ENCODE peak calls at places on chromosomes 16 and 17, in five cellular contexts. One of them, this sample, is unnamed.
A peak's percentile ranks its signal among the peaks of the same experiment; 100 is the strongest.

GRCh38 chr17:12256380-12256995 is 235.8 kb downstream of the MAP2K4 start:
- DNase-seq in astrocyte of the spinal cord: peak; percentile 69
- DNase-seq in OCI-LY7: peak; percentile 59
- DNase-seq in left ventricle myocardium inferior: no peak
- DNase-seq in transverse colon: peak; percentile 18
- DNase-seq in this sample: no peak

GRCh38 chr16:60031751-60032150 is 1297.6 kb upstream of the GOT2 start:
- DNase-seq in OCI-LY7: no peak
- DNase-seq in astrocyte of the spinal cord: no peak
- DNase-seq in left ventricle myocardium inferior: no peak
- DNase-seq in transverse colon: no peak
- DNase-seq in this sample: no peak

GRCh38 chr16:10338426-10338825 is 47.4 kb upstream of the ATF7IP2 start:
- DNase-seq in astrocyte of the spinal cord: peak; percentile 7
- DNase-seq in transverse colon: no peak
- DNase-seq in left ventricle myocardium inferior: no peak
- DNase-seq in OCI-LY7: no peak
- DNase-seq in this sample: no peak

GRCh38 chr16:22397459-22397858 is 23.0 kb upstream of the CDR2 start:
- DNase-seq in transverse colon: no peak
- DNase-seq in left ventricle myocardium inferior: no peak
- DNase-seq in OCI-LY7: no peak
- DNase-seq in astrocyte of the spinal cord: peak; percentile 91
- DNase-seq in this sample: no peak

GRCh38 chr17:34391241-34391640 is 28.2 kb upstream of the CCL1 start:
- DNase-seq in OCI-LY7: peak; percentile 34
- DNase-seq in astrocyte of the spinal cord: no peak
- DNase-seq in transverse colon: no peak
- DNase-seq in left ventricle myocardium inferior: no peak
- DNase-seq in this sample: no peak

GRCh38 chr16:78727536-78727935 is 628.1 kb downstream of the WWOX start:
- DNase-seq in astrocyte of the spinal cord: no peak
- DNase-seq in left ventricle myocardium inferior: no peak
- DNase-seq in transverse colon: no peak
- DNase-seq in OCI-LY7: no peak
- DNase-seq in this sample: no peak

GRCh38 chr17:81482673-81483072 is 29.9 kb downstream of the ACTG1 start:
- DNase-seq in OCI-LY7: no peak
- DNase-seq in astrocyte of the spinal cord: no peak
- DNase-seq in left ventricle myocardium inferior: no peak
- DNase-seq in transverse colon: no peak
- DNase-seq in this sample: no peak

GRCh38 chr17:40903129-40903847 is 18.2 kb upstream of the KRT20 start:
- DNase-seq in OCI-LY7: no peak
- DNase-seq in astrocyte of the spinal cord: peak; percentile 53
- DNase-seq in transverse colon: peak; percentile 69
- DNase-seq in left ventricle myocardium inferior: no peak
- DNase-seq in this sample: no peak

GRCh38 chr17:39209317-39210092 is 9.4 kb downstream of the RPL19 start:
- DNase-seq in astrocyte of the spinal cord: peak; percentile 43
- DNase-seq in transverse colon: peak; percentile 70
- DNase-seq in OCI-LY7: peak; percentile 70
- DNase-seq in left ventricle myocardium inferior: peak; percentile 69
- DNase-seq in this sample: no peak

GRCh38 chr17:68909066-68909465 is 46.1 kb downstream of the ABCA8 start:
- DNase-seq in transverse colon: peak; percentile 20
- DNase-seq in left ventricle myocardium inferior: no peak
- DNase-seq in astrocyte of the spinal cord: peak; percentile 93
- DNase-seq in OCI-LY7: peak; percentile 20
- DNase-seq in this sample: no peak

GRCh38 chr17:29283496-29283895 is 10.5 kb downstream of the NUFIP2 start:
- DNase-seq in transverse colon: no peak
- DNase-seq in OCI-LY7: peak; percentile 9
- DNase-seq in astrocyte of the spinal cord: no peak
- DNase-seq in left ventricle myocardium inferior: no peak
- DNase-seq in this sample: no peak

GRCh38 chr16:72501739-72502653 is 330.0 kb upstream of the PMFBP1 start:
- DNase-seq in astrocyte of the spinal cord: peak; percentile 83
- DNase-seq in transverse colon: peak; percentile 53
- DNase-seq in OCI-LY7: peak; percentile 60
- DNase-seq in left ventricle myocardium inferior: peak; percentile 29
- DNase-seq in this sample: no peak

GRCh38 chr16:9647981-9648701 is 534.1 kb downstream of the GRIN2A start:
- DNase-seq in transverse colon: no peak
- DNase-seq in OCI-LY7: peak; percentile 22
- DNase-seq in left ventricle myocardium inferior: no peak
- DNase-seq in astrocyte of the spinal cord: no peak
- DNase-seq in this sample: peak; percentile 24

GRCh38 chr16:67963325-67964321 is 4.8 kb downstream of the SLC12A4 start:
- DNase-seq in astrocyte of the spinal cord: no peak
- DNase-seq in OCI-LY7: no peak
- DNase-seq in transverse colon: no peak
- DNase-seq in left ventricle myocardium inferior: no peak
- DNase-seq in this sample: no peak

GRCh38 chr16:10741844-10742243 is 1.8 kb upstream of the NUBP1 start:
- DNase-seq in OCI-LY7: no peak
- DNase-seq in left ventricle myocardium inferior: peak; percentile 76
- DNase-seq in transverse colon: peak; percentile 17
- DNase-seq in astrocyte of the spinal cord: no peak
- DNase-seq in this sample: no peak

GRCh38 chr16:11399261-11399831 is 54.1 kb downstream of the RMI2 start:
- DNase-seq in left ventricle myocardium inferior: no peak
- DNase-seq in transverse colon: no peak
- DNase-seq in OCI-LY7: no peak
- DNase-seq in astrocyte of the spinal cord: no peak
- DNase-seq in this sample: no peak

GRCh38 chr17:47889734-47890529 is 6.1 kb upstream of the SP2 start:
- DNase-seq in transverse colon: peak; percentile 93
- DNase-seq in OCI-LY7: peak; percentile 83
- DNase-seq in astrocyte of the spinal cord: peak; percentile 75
- DNase-seq in left ventricle myocardium inferior: peak; percentile 89
- DNase-seq in this sample: peak; percentile 53

GRCh38 chr16:31334934-31335333 is 20.0 kb upstream of the ITGAX start:
- DNase-seq in astrocyte of the spinal cord: no peak
- DNase-seq in left ventricle myocardium inferior: no peak
- DNase-seq in OCI-LY7: no peak
- DNase-seq in transverse colon: no peak
- DNase-seq in this sample: no peak

GRCh38 chr17:67042104-67042899 is 2.1 kb upstream of the CACNG1 start:
- DNase-seq in astrocyte of the spinal cord: no peak
- DNase-seq in left ventricle myocardium inferior: no peak
- DNase-seq in transverse colon: no peak
- DNase-seq in OCI-LY7: no peak
- DNase-seq in this sample: no peak

GRCh38 chr16:63983401-63983800 is 1138.5 kb downstream of the CDH11 start:
- DNase-seq in transverse colon: no peak
- DNase-seq in astrocyte of the spinal cord: no peak
- DNase-seq in OCI-LY7: no peak
- DNase-seq in left ventricle myocardium inferior: no peak
- DNase-seq in this sample: no peak

GRCh38 chr16:10083301-10083700 is 98.9 kb downstream of the GRIN2A start:
- DNase-seq in astrocyte of the spinal cord: no peak
- DNase-seq in transverse colon: no peak
- DNase-seq in OCI-LY7: no peak
- DNase-seq in left ventricle myocardium inferior: no peak
- DNase-seq in this sample: no peak

GRCh38 chr16:56855201-56855600 is 9.8 kb upstream of the SLC12A3 start:
- DNase-seq in left ventricle myocardium inferior: no peak
- DNase-seq in transverse colon: no peak
- DNase-seq in astrocyte of the spinal cord: no peak
- DNase-seq in OCI-LY7: no peak
- DNase-seq in this sample: no peak

GRCh38 chr16:58485184-58485887 is 14.6 kb upstream of the NDRG4 start:
- DNase-seq in OCI-LY7: no peak
- DNase-seq in left ventricle myocardium inferior: no peak
- DNase-seq in transverse colon: no peak
- DNase-seq in astrocyte of the spinal cord: no peak
- DNase-seq in this sample: no peak

GRCh38 chr17:46030752-46031151 is 31.7 kb downstream of the STH start:
- DNase-seq in transverse colon: no peak
- DNase-seq in OCI-LY7: no peak
- DNase-seq in left ventricle myocardium inferior: no peak
- DNase-seq in astrocyte of the spinal cord: no peak
- DNase-seq in this sample: no peak

GRCh38 chr16:85418978-85419491 is 194.1 kb upstream of the GSE1 start:
- DNase-seq in OCI-LY7: no peak
- DNase-seq in astrocyte of the spinal cord: no peak
- DNase-seq in transverse colon: peak; percentile 7
- DNase-seq in left ventricle myocardium inferior: peak; percentile 7
- DNase-seq in this sample: no peak

GRCh38 chr16:49980166-49980565 is 44.9 kb upstream of the CNEP1R1 start:
- DNase-seq in left ventricle myocardium inferior: no peak
- DNase-seq in transverse colon: no peak
- DNase-seq in astrocyte of the spinal cord: no peak
- DNase-seq in OCI-LY7: no peak
- DNase-seq in this sample: no peak

GRCh38 chr16:20744922-20745440 is 3.4 kb upstream of the THUMPD1 start:
- DNase-seq in OCI-LY7: no peak
- DNase-seq in left ventricle myocardium inferior: no peak
- DNase-seq in astrocyte of the spinal cord: no peak
- DNase-seq in transverse colon: no peak
- DNase-seq in this sample: no peak

GRCh38 chr16:20020083-20020482 is 53.6 kb downstream of the GPR139 start:
- DNase-seq in OCI-LY7: no peak
- DNase-seq in astrocyte of the spinal cord: no peak
- DNase-seq in left ventricle myocardium inferior: no peak
- DNase-seq in transverse colon: no peak
- DNase-seq in this sample: no peak

GRCh38 chr17:28983286-28984240 is 22.3 kb downstream of the SEZ6 start:
- DNase-seq in transverse colon: no peak
- DNase-seq in astrocyte of the spinal cord: no peak
- DNase-seq in OCI-LY7: no peak
- DNase-seq in left ventricle myocardium inferior: no peak
- DNase-seq in this sample: no peak

GRCh38 chr16:3577302-3577752 is at the start of gene NLRC3:
- DNase-seq in OCI-LY7: peak; percentile 73
- DNase-seq in left ventricle myocardium inferior: no peak
- DNase-seq in transverse colon: peak; percentile 28
- DNase-seq in astrocyte of the spinal cord: no peak
- DNase-seq in this sample: no peak

GRCh38 chr17:4941027-4941610 is 1.1 kb downstream of the RNF167 start:
- DNase-seq in transverse colon: no peak
- DNase-seq in OCI-LY7: no peak
- DNase-seq in astrocyte of the spinal cord: no peak
- DNase-seq in left ventricle myocardium inferior: no peak
- DNase-seq in this sample: no peak

GRCh38 chr17:4940625-4941021 is 555 bp downstream of the RNF167 start:
- DNase-seq in transverse colon: peak; percentile 60
- DNase-seq in left ventricle myocardium inferior: no peak
- DNase-seq in OCI-LY7: peak; percentile 64
- DNase-seq in astrocyte of the spinal cord: no peak
- DNase-seq in this sample: no peak

GRCh38 chr17:4939554-4939803 is 367 bp downstream of the SLC25A11 start:
- DNase-seq in transverse colon: peak; percentile 32
- DNase-seq in left ventricle myocardium inferior: peak; percentile 44
- DNase-seq in astrocyte of the spinal cord: no peak
- DNase-seq in OCI-LY7: no peak
- DNase-seq in this sample: no peak

GRCh38 chr17:4938670-4939553 is 934 bp downstream of the SLC25A11 start:
- DNase-seq in astrocyte of the spinal cord: no peak
- DNase-seq in transverse colon: no peak
- DNase-seq in left ventricle myocardium inferior: no peak
- DNase-seq in OCI-LY7: peak; percentile 56
- DNase-seq in this sample: no peak

GRCh38 chr17:4939804-4940624 is at the start of the genes RNF167 and SLC25A11:
- DNase-seq in OCI-LY7: peak; percentile 100
- DNase-seq in left ventricle myocardium inferior: peak; percentile 93
- DNase-seq in transverse colon: peak; percentile 96
- DNase-seq in astrocyte of the spinal cord: peak; percentile 100
- DNase-seq in this sample: peak; percentile 95
- TF ChIP-seq CTCF in OCI-LY7: no peak
- TF ChIP-seq CTCF in left ventricle myocardium inferior: no peak
- TF ChIP-seq CTCF in transverse colon: no peak
- TF ChIP-seq CTCF in astrocyte of the spinal cord: no peak
- TF ChIP-seq CTCF in this sample: no peak

DNA sequence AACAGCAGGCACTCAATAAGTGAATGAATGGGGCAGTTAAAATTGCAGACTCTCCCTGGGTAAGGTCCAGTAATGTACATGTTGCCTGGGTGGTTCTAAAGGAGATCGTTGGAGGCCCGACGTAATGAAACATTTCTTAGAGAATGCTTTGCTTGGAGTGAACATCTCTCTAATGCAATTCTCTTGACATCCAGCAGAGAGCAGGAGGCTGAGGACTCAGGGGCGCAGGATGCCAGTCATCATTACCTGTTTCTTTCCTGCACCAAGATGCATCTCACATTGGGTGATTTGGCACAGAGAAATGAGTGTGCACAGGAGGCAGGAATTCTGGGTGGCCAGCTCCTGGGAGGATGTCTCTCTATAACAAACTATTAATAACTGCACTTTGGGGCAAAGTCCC is 130.3 kb upstream of the RBBP6 start:
- DNase-seq in transverse colon: no peak
- DNase-seq in left ventricle myocardium inferior: no peak
- DNase-seq in OCI-LY7: peak; percentile 10
- DNase-seq in astrocyte of the spinal cord: no peak
- DNase-seq in this sample: no peak
- TF ChIP-seq CTCF in transverse colon: no peak
- TF ChIP-seq CTCF in left ventricle myocardium inferior: no peak
- TF ChIP-seq CTCF in OCI-LY7: peak; percentile 57
- TF ChIP-seq CTCF in astrocyte of the spinal cord: no peak
- TF ChIP-seq CTCF in this sample: peak; percentile 25

DNA sequence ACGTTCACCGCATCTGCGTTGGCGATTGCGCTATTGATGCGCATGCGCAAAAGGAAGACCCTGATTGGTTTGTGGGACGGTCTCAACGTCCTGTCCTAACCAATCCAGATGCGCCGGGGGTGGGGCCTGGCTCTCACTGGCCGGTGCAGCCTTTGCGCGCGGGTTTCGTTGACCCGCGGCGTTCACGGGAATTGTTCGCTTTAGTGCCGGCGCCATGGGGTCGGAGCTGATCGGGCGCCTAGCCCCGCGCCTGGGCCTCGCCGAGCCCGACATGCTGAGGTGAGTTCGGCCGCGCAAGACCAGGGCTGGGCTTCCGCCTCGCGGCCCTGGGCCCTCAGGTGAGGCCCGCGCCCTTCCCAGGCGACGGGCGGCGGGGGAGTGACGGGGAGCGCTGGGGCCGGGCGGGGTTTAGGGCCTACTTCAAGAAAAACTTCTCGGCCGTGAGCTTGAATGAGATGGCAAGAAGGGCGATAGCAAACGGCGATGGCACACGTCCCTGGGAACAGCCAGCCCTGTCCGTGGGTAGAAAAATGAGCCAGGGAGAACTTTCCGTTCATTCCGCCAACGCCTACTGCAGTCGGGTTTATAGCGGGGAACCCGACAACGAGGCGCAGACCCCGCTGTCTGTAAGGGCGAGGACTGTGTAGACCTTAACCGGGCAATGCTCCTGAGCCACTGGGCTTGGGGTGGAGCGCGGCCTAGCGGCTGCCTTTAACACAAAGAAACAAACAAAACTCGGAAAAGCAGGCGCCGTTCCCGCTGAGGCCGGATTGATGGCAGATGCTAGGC is at the start of gene ORC6:
- DNase-seq in OCI-LY7: peak; percentile 98
- DNase-seq in astrocyte of the spinal cord: peak; percentile 97
- DNase-seq in left ventricle myocardium inferior: peak; percentile 98
- DNase-seq in transverse colon: peak; percentile 98
- DNase-seq in this sample: peak; percentile 25
- TF ChIP-seq CTCF in OCI-LY7: peak; percentile 85
- TF ChIP-seq CTCF in astrocyte of the spinal cord: peak; percentile 69
- TF ChIP-seq CTCF in left ventricle myocardium inferior: no peak
- TF ChIP-seq CTCF in transverse colon: no peak
- TF ChIP-seq CTCF in this sample: peak; percentile 46

GRCh38 chr17:57459286-57459915 is 203.1 kb downstream of the MSI2 start:
- DNase-seq in astrocyte of the spinal cord: peak; percentile 83
- DNase-seq in left ventricle myocardium inferior: no peak
- DNase-seq in OCI-LY7: no peak
- DNase-seq in transverse colon: no peak
- DNase-seq in this sample: no peak
- TF ChIP-seq CTCF in astrocyte of the spinal cord: no peak
- TF ChIP-seq CTCF in left ventricle myocardium inferior: no peak
- TF ChIP-seq CTCF in OCI-LY7: no peak
- TF ChIP-seq CTCF in transverse colon: no peak
- TF ChIP-seq CTCF in this sample: no peak

This sample was measured in D721Med.